ENCODE peak calls at places on chromosomes 1 and 21, in ten cellular contexts. F, N, G, V, J, Y, I, O, T and K are unnamed samples.

GRCh38 chr1:226940806-226941067 is 643 bp downstream of the COQ8A start:
- DNase-seq in F (no peak), N (no peak), G (no peak), V (no peak), J (no peak), Y (no peak), I (no peak), O (no peak), T (no peak), K (no peak)

GRCh38 chr1:167683226-167683625 is 38.6 kb upstream of the MPZL1 start:
- DNase-seq in F (no peak), N (no peak), G (no peak), V (no peak), J (no peak), Y (no peak), I (no peak), O (no peak), T (no peak), K (no peak)

GRCh38 chr1:108664426-108664950 is 3.6 kb upstream of the HENMT1 start:
- DNase-seq in F (no peak), N (no peak), G (no peak), V (no peak), J (no peak), Y (no peak), I (no peak), O (no peak), T (no peak), K (no peak)

GRCh38 chr21:8997011-8997440 is 1524.4 kb upstream of the TPTE start:
- DNase-seq in F (no peak), N (no peak), G (no peak), V (no peak), J (no peak), Y (no peak), I (no peak), O (peak), T (no peak), K (no peak)

GRCh38 chr21:16193758-16194606 is 464.2 kb downstream of the USP25 start:
- DNase-seq in F (peak), N (peak), G (peak), V (peak), J (peak), Y (peak), I (peak), O (no peak), T (peak), K (peak)

GRCh38 chr21:18164933-18165332 is 79.7 kb upstream of the CHODL start:
- DNase-seq in F (peak), N (no peak), G (no peak), V (no peak), J (no peak), Y (no peak), I (no peak), O (no peak), T (no peak), K (no peak)

GRCh38 chr21:45020629-45021427 is 53.6 kb upstream of the ADARB1 start:
- DNase-seq in F (no peak), N (no peak), G (no peak), V (peak), J (no peak), Y (no peak), I (no peak), O (no peak), T (no peak), K (no peak)

GRCh38 chr1:198909973-198910372 is 271.1 kb downstream of the PTPRC start:
- DNase-seq in F (no peak), N (peak), G (no peak), V (peak), J (no peak), Y (no peak), I (no peak), O (no peak), T (peak), K (no peak)

GRCh38 chr1:248838357-248839167 is 538 bp downstream of the ZNF672 start:
- DNase-seq in F (peak), N (no peak), G (peak), V (peak), J (peak), Y (peak), I (peak), O (peak), T (peak), K (no peak)

GRCh38 chr21:28554660-28555475 is 437.8 kb downstream of the LTN1 start:
- DNase-seq in F (no peak), N (no peak), G (no peak), V (peak), J (no peak), Y (no peak), I (no peak), O (no peak), T (peak), K (no peak)

GRCh38 chr21:45615145-45615711 is 28.3 kb upstream of the PCBP3 start:
- DNase-seq in F (no peak), N (no peak), G (no peak), V (no peak), J (no peak), Y (peak), I (peak), O (peak), T (peak), K (no peak)

GRCh38 chr1:235898126-235898525 is 31.4 kb upstream of the LYST start:
- DNase-seq in F (no peak), N (no peak), G (no peak), V (no peak), J (no peak), Y (no peak), I (no peak), O (no peak), T (no peak), K (no peak)

GRCh38 chr1:160858127-160858909 is 4.4 kb downstream of the CD244 start:
- DNase-seq in F (peak), N (no peak), G (no peak), V (no peak), J (no peak), Y (peak), I (peak), O (peak), T (no peak), K (no peak)

GRCh38 chr1:64871256-64871655 is 95.1 kb downstream of the JAK1 start:
- DNase-seq in F (no peak), N (no peak), G (no peak), V (no peak), J (no peak), Y (no peak), I (no peak), O (no peak), T (no peak), K (no peak)

GRCh38 chr1:145962157-145963102 is 1.9 kb downstream of the ANKRD34A start:
- DNase-seq in F (peak), N (no peak), G (peak), V (no peak), J (peak), Y (peak), I (no peak), O (no peak), T (no peak), K (no peak)

GRCh38 chr1:223230161-223230881 is 87.3 kb upstream of the TLR5 start:
- DNase-seq in F (peak), N (peak), G (no peak), V (peak), J (no peak), Y (no peak), I (no peak), O (no peak), T (peak), K (no peak)

GRCh38 chr1:84406209-84406917 is 8.1 kb downstream of the DNASE2B start:
- DNase-seq in F (peak), N (no peak), G (no peak), V (peak), J (no peak), Y (peak), I (no peak), O (peak), T (peak), K (no peak)

GRCh38 chr1:219092206-219092605 is 81.5 kb upstream of the LYPLAL1 start:
- DNase-seq in F (peak), N (no peak), G (no peak), V (no peak), J (no peak), Y (no peak), I (no peak), O (no peak), T (peak), K (no peak)

GRCh38 chr1:222616535-222616934 is 1.4 kb upstream of the MIA3 start:
- DNase-seq in F (peak), N (peak), G (no peak), V (peak), J (no peak), Y (no peak), I (no peak), O (no peak), T (peak), K (peak)

DNA sequence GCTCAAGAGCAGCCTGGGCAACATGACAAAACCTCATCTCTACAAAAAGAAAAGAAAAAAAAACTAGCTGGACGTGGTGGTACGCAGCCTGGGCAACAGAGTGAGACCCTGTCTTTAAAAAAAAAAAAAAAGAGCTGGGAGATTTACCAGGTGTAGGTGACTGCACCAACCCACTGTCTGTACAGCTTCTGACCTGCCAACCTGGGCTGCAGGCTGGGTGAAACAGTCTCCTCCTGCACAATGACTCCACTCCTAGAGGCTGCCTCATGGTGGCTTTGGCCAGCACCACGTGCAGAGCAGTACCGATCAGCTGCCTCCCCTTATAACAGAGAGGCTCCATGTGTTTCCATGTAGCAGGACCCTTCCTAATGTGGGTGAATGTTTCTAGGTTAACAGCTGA is 3.7 kb downstream of the MRTO4 start:
- DNase-seq in F (no peak), N (no peak), G (no peak), V (no peak), J (no peak), Y (no peak), I (no peak), O (no peak), T (no peak), K (no peak)
- TF ChIP-seq CTCF in F (no peak), N (no peak), G (no peak), V (no peak), J (no peak), Y (no peak), I (no peak), O (no peak), T (no peak), K (no peak)

GRCh38 chr1:82722608-82723007 is 921.9 kb downstream of the ADGRL2 start:
- DNase-seq in F (no peak), N (peak), G (no peak), V (no peak), J (no peak), Y (no peak), I (no peak), O (no peak), T (no peak), K (no peak)

GRCh38 chr1:82733645-82734044 is 932.9 kb downstream of the ADGRL2 start:
- DNase-seq in F (no peak), N (no peak), G (no peak), V (no peak), J (no peak), Y (no peak), I (no peak), O (no peak), T (no peak), K (no peak)

GRCh38 chr1:82731216-82731615 is 930.5 kb downstream of the ADGRL2 start:
- DNase-seq in F (peak), N (no peak), G (no peak), V (no peak), J (no peak), Y (no peak), I (no peak), O (no peak), T (no peak), K (no peak)

DNA sequence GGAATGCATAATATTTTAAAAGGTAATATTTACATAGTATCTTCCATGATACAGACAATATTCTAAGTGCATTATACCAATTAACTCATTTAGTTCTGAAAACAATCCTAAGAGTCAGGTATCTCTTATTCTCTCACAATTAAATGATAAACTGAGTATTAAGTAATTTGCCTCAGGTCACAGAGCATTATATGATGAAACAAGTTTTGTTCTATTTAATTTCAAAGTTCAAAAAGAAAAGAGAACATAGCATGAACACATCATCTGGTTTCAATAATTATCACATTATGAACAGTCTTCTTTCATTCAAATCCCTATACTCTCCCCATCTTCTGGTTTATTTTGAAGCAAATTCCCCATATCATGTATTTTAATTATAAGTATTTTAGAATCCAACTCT is 927.5 kb downstream of the ADGRL2 start:
- DNase-seq in F (no peak), N (no peak), G (no peak), V (no peak), J (no peak), Y (no peak), I (no peak), O (no peak), T (no peak), K (no peak)
- H3K4me3 ChIP-seq in F (no peak), N (no peak), G (no peak), V (no peak), J (no peak), Y (no peak), I (no peak), O (no peak), T (no peak), K (no peak)

GRCh38 chr1:30721311-30722174 is 1.8 kb downstream of the MATN1 start:
- DNase-seq in F (no peak), N (no peak), G (no peak), V (no peak), J (no peak), Y (no peak), I (no peak), O (no peak), T (no peak), K (no peak)
- TF ChIP-seq CTCF in F (no peak), N (no peak), G (no peak), V (no peak), J (no peak), Y (no peak), I (no peak), O (peak), T (no peak), K (peak)

DNA sequence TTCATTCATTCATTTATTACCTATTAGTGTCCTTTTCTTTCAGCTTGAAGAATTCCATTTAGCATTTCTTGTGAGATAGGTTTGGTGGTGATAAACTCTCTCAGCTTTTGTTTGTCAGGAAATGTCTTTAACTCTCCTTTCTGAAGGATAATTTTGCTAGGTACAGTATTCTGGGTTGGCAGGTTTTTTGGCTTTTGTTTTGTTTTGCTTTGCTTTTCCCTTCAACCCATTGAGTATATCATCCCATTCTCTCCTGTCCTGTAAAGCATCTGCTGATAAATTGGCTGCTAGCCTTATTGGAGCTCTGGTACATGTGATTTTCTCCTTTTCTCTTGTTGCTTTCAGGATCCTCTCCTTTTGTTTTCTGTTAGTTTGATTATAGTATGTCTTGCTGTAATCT is 47.0 kb upstream of the RGS4 start:
- DNase-seq in F (no peak), N (no peak), G (no peak), V (no peak), J (no peak), Y (no peak), I (no peak), O (no peak), T (no peak), K (no peak)
- H3K4me3 ChIP-seq in F (no peak), N (no peak), G (no peak), V (no peak), J (no peak), Y (no peak), I (no peak), O (no peak), T (no peak), K (no peak)

GRCh38 chr1:44653107-44653964 is 20.9 kb downstream of the TMEM53 start:
- DNase-seq in F (no peak), N (no peak), G (no peak), V (no peak), J (no peak), Y (no peak), I (no peak), O (no peak), T (no peak), K (no peak)
- TF ChIP-seq CTCF in F (no peak), N (no peak), G (no peak), V (no peak), J (peak), Y (no peak), I (no peak), O (peak), T (no peak), K (no peak)

GRCh38 chr1:21620461-21620860 is 48.7 kb downstream of the RAP1GAP start:
- DNase-seq in F (no peak), N (no peak), G (no peak), V (no peak), J (no peak), Y (no peak), I (no peak), O (no peak), T (no peak), K (no peak)
- H3K4me3 ChIP-seq in F (no peak), N (no peak), G (peak), V (no peak), J (no peak), Y (no peak), I (no peak), O (no peak), T (no peak), K (no peak)

DNA sequence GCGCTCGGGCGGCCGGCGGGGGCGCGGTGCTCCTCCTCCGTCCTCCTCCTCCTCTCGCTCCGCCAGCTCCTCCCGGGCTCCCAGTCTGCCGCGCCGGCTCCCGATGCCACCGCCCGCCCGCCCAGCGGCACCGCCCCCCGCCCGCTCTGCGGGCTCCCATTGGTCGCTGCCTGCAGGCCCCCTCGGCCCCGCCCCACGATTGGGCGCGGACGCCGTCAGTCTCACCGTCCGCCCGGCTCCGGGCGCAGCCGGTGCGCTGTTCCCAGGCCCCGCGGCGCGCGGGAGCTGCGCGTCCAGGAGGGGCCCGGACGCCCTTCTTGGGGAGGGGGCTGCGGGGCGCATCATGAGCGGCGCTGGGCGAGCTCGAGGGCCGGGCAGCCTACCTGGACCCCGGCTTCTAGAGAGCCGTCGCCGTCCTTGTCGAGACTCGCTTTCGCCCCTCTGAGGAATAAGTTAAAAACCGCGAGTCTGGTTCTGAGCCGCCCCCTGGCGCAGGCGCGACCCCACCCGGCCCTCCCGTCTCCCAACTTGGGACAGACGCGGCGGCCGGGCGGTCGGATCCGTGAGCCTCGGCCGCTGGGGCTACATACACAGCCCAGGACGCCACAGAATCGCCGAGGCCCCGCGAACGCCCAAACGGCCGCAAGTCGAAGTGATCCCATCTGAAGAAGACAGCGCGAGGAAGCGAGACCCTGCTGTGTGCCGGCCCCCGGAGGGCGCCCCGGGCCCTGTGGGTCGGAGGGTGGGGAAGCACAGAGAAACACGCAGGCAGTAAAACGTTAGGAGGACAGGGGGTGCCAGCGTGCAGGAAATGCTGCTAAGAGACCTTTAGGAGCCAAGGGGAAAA is at the start of gene SIPA1L2:
- DNase-seq in F (peak), N (no peak), G (peak), V (peak), J (peak), Y (peak), I (peak), O (no peak), T (peak), K (no peak)
- TF ChIP-seq CTCF in F (peak), N (peak), G (no peak), V (peak), J (peak), Y (peak), I (peak), O (no peak), T (peak), K (peak)

GRCh38 chr1:205061227-205061626 is 18.2 kb downstream of the CNTN2 start:
- DNase-seq in F (no peak), N (no peak), G (no peak), V (no peak), J (no peak), Y (no peak), I (no peak), O (no peak), T (no peak), K (no peak)
- H3K4me3 ChIP-seq in F (no peak), N (no peak), G (no peak), V (no peak), J (no peak), Y (no peak), I (no peak), O (no peak), T (no peak), K (no peak)

DNA sequence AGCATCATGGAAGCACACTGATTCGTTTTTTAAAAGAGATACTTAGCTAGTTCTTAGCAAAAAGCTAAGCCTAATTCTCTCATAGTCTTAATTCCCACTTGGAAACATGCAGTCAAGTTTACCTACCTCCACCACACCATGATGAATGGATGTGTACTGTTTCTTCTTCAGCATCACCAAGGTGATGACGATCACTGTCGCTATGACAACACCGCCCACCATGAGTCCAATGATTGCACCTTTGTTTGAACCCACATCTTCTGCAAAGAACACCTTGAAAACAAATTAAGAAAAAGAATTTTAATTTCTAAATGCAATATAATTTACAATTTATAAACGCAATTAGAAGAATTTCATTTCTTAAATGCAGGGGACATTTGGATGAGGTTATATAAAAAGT is 156.8 kb downstream of the GABPA start:
- DNase-seq in F (no peak), N (no peak), G (no peak), V (no peak), J (no peak), Y (no peak), I (no peak), O (no peak), T (no peak), K (no peak)
- TF ChIP-seq CTCF in F (no peak), N (no peak), G (no peak), V (no peak), J (no peak), Y (no peak), I (no peak), O (no peak), T (no peak), K (no peak)

DNA sequence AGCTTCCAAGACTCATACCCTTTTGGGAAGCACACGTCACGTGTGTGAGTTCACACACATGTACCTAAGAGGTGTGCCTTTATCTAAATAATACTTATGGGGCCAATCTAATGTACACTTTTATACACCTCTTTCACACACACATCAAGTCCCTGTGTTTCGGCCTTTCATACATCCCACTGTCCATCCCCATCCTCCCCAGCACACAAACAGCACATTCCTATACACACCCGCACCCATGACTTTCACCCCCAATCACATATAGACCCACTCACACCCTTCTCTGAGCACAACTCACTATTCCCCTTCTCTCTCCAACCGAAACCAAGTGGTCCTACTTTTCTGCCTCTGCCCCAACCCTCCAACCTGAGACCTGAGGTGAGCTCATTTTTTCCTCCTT is 3.5 kb downstream of the MEX3A start:
- DNase-seq in F (no peak), N (no peak), G (no peak), V (no peak), J (no peak), Y (no peak), I (no peak), O (no peak), T (no peak), K (no peak)
- H3K4me3 ChIP-seq in F (no peak), N (no peak), G (no peak), V (no peak), J (no peak), Y (no peak), I (no peak), O (no peak), T (no peak), K (no peak)